ENCODE peak calls at places on chromosome 21, in eight cellular contexts. O is activated CD8-positive, alpha-beta memory T cell treated with anti-CD3 and anti-CD28 coated beads, Interleukin-2, amount 50 U/mL, for 4 hours; J is T-helper 1 cell; H is hypothalamus; V is activated T-helper 1 cell treated with anti-CD3 and anti-CD28 coated beads, Interleukin-2, amount 50 U/mL, for 16 hours; S is stimulated activated CD8-positive, alpha-beta memory T cell treated with anti-CD3 and anti-CD28 coated beads, Interleukin-4, amount 100 ng/mL, for 24 hours; U is COR-L47; T is HT-29. B is an unnamed sample.

GRCh38 chr21:40300300-40300699 is 433.1 kb downstream of the PCP4 start:
- DNase-seq in O (no peak), J (no peak), H (no peak), V (no peak), S (no peak), U (no peak), T (no peak), B (no peak)

GRCh38 chr21:34018910-34019309 is 54.5 kb upstream of the MRPS6 start:
- DNase-seq in O (no peak), J (no peak), H (no peak), V (no peak), S (no peak), U (no peak), T (no peak), B (no peak)

GRCh38 chr21:29904359-29905282 is 35.2 kb downstream of the GRIK1 start:
- DNase-seq in O (no peak), J (no peak), H (no peak), V (no peak), S (no peak), U (peak), T (no peak), B (no peak)

GRCh38 chr21:41712201-41712600 is 54.7 kb downstream of the RIPK4 start:
- DNase-seq in O (no peak), J (no peak), H (no peak), V (no peak), S (no peak), U (no peak), T (no peak), B (no peak)

GRCh38 chr21:42154237-42155044 is 64.5 kb upstream of the ABCG1 start:
- DNase-seq in O (no peak), J (no peak), H (no peak), V (no peak), S (no peak), U (no peak), T (no peak), B (no peak)

GRCh38 chr21:42222386-42222785 is 3.4 kb downstream of the ABCG1 start:
- DNase-seq in O (no peak), J (no peak), H (no peak), V (no peak), S (no peak), U (no peak), T (no peak), B (no peak)

GRCh38 chr21:36567216-36567917 is 87.4 kb upstream of the CLDN14 start:
- DNase-seq in O (no peak), J (no peak), H (no peak), V (no peak), S (no peak), U (no peak), T (no peak), B (no peak)

GRCh38 chr21:8989261-8989882 is 1532.0 kb upstream of the TPTE start:
- DNase-seq in O (no peak), J (no peak), H (no peak), V (no peak), S (no peak), U (no peak), T (no peak), B (no peak)

GRCh38 chr21:44925027-44925755 is 4.5 kb upstream of the ITGB2 start:
- DNase-seq in O (no peak), J (no peak), H (no peak), V (no peak), S (no peak), U (no peak), T (no peak), B (no peak)

GRCh38 chr21:34037446-34037845 is 35.9 kb upstream of the MRPS6 start:
- DNase-seq in O (no peak), J (no peak), H (no peak), V (no peak), S (no peak), U (no peak), T (no peak), B (no peak)

GRCh38 chr21:38807481-38807880 is 1.8 kb downstream of the ETS2 start:
- DNase-seq in O (no peak), J (no peak), H (no peak), V (no peak), S (no peak), U (peak), T (no peak), B (no peak)

GRCh38 chr21:25901580-25901979 is 166.8 kb downstream of the GABPA start:
- DNase-seq in O (no peak), J (no peak), H (no peak), V (no peak), S (no peak), U (no peak), T (no peak), B (no peak)

GRCh38 chr21:20971296-20971921 is 26.8 kb upstream of the NCAM2 start:
- DNase-seq in O (no peak), J (no peak), H (no peak), V (no peak), S (no peak), U (peak), T (peak), B (no peak)